ENCODE peak calls at places on chromosomes 4 and X, in five cellular contexts. H is transverse colon, Q is endothelial cell, O is cardiac muscle cell, B is lower lobe of right lung. S is an unnamed sample.

GRCh38 chrX:21991504-21991903 is 40.6 kb upstream of the PHEX start:
- DNase-seq in H (no peak), Q (no peak), O (no peak), B (no peak), S (no peak)

GRCh38 chr4:26687728-26688127 is 103.8 kb downstream of the TBC1D19 start:
- DNase-seq in H (no peak), Q (no peak), O (peak), B (no peak), S (no peak)

GRCh38 chr4:166324321-166324720 is 451.3 kb downstream of the TLL1 start:
- DNase-seq in H (peak), Q (peak), O (peak), B (no peak), S (no peak)

GRCh38 chr4:189129044-189129443 is 811.6 kb upstream of the FRG1 start:
- DNase-seq in H (no peak), Q (no peak), O (no peak), B (no peak), S (no peak)

GRCh38 chr4:105637409-105638258 is 70.9 kb downstream of the INTS12 start:
- DNase-seq in H (peak), Q (no peak), O (peak), B (peak), S (peak)

GRCh38 chrX:7120578-7121219 is 26.8 kb upstream of the STS start:
- DNase-seq in H (peak), Q (no peak), O (peak), B (no peak), S (no peak)

GRCh38 chr4:122959441-122959840 is 37.0 kb upstream of the NUDT6 start:
- DNase-seq in H (no peak), Q (no peak), O (no peak), B (no peak), S (no peak)

GRCh38 chrX:131704136-131704695 is 160.3 kb downstream of the OR13H1 start:
- DNase-seq in H (peak), Q (no peak), O (no peak), B (no peak), S (peak)

GRCh38 chr4:70838400-70838971 is 1.2 kb downstream of the GRSF1 start:
- DNase-seq in H (no peak), Q (no peak), O (peak), B (no peak), S (no peak)

GRCh38 chrX:13091111-13091765 is 46.8 kb upstream of the FAM9C start:
- DNase-seq in H (no peak), Q (no peak), O (peak), B (no peak), S (no peak)

GRCh38 chr4:76545161-76545884 is 110.3 kb downstream of the SHROOM3 start:
- DNase-seq in H (no peak), Q (no peak), O (no peak), B (no peak), S (no peak)

GRCh38 chr4:89836897-89837384 is at the start of gene SNCA:
- DNase-seq in H (peak), Q (peak), O (peak), B (peak), S (peak)

GRCh38 chr4:151676301-151676700 is 84.5 kb downstream of the GATB start:
- DNase-seq in H (no peak), Q (no peak), O (peak), B (no peak), S (no peak)

GRCh38 chrX:39431893-39432292 is 630.6 kb downstream of the MID1IP1 start:
- DNase-seq in H (no peak), Q (no peak), O (no peak), B (no peak), S (no peak)

GRCh38 chr4:76373919-76374552 is 46.9 kb downstream of the CCDC158 start:
- DNase-seq in H (no peak), Q (no peak), O (peak), B (no peak), S (no peak)

GRCh38 chr4:26206339-26206738 is 114.5 kb upstream of the RBPJ start:
- DNase-seq in H (no peak), Q (no peak), O (peak), B (no peak), S (no peak)

GRCh38 chr4:94939791-94940530 is 182.2 kb downstream of the BMPR1B start:
- DNase-seq in H (no peak), Q (no peak), O (no peak), B (no peak), S (no peak)

GRCh38 chr4:76194325-76194724 is 19.3 kb downstream of the SCARB2 start:
- DNase-seq in H (no peak), Q (no peak), O (peak), B (no peak), S (no peak)

GRCh38 chrX:7943600-7944245 is 16.5 kb upstream of the PNPLA4 start:
- DNase-seq in H (peak), Q (no peak), O (no peak), B (no peak), S (peak)

GRCh38 chr4:54063224-54063623 is 1.2 kb downstream of the CHIC2 start:
- DNase-seq in H (no peak), Q (no peak), O (peak), B (no peak), S (no peak)

GRCh38 chrX:76184276-76184675 is 11.4 kb downstream of the PBDC1 start:
- DNase-seq in H (no peak), Q (no peak), O (peak), B (no peak), S (no peak)

GRCh38 chr4:7725951-7726350 is 213.7 kb downstream of the AFAP1 start:
- DNase-seq in H (no peak), Q (no peak), O (no peak), B (no peak), S (no peak)

GRCh38 chr4:145511913-145512522 is 30.4 kb downstream of the SMAD1 start:
- DNase-seq in H (no peak), Q (no peak), O (peak), B (no peak), S (no peak)

GRCh38 chrX:102708900-102709299 is 3.3 kb upstream of the GPRASP2 start:
- DNase-seq in H (no peak), Q (no peak), O (no peak), B (no peak), S (no peak)

GRCh38 chr4:83125738-83126141 is 11.2 kb upstream of the PLAC8 start:
- DNase-seq in H (peak), Q (no peak), O (no peak), B (no peak), S (peak)

GRCh38 chr4:24657768-24658617 is 73.6 kb upstream of the DHX15 start:
- DNase-seq in H (peak), Q (no peak), O (peak), B (peak), S (peak)

GRCh38 chr4:40984051-40984450 is 230.3 kb downstream of the APBB2 start:
- DNase-seq in H (no peak), Q (no peak), O (no peak), B (no peak), S (no peak)